ENCODE peak calls at places on chromosomes 11 and 22, in ten cellular contexts. D, B, U, X, C, T, N, I, Q and V are unnamed samples.

GRCh38 chr11:30949838-30950237 is 363.7 kb upstream of the MPPED2 start:
- DNase-seq in D (no peak), B (no peak), U (no peak), X (no peak), C (no peak), T (no peak), N (no peak), I (no peak), Q (no peak), V (no peak)

GRCh38 chr22:20571531-20572007 is 64.2 kb downstream of the MED15 start:
- DNase-seq in D (peak), B (peak), U (peak), X (peak), C (no peak), T (no peak), N (no peak), I (no peak), Q (peak), V (no peak)

GRCh38 chr22:20432244-20432686 is 5.4 kb downstream of the SCARF2 start:
- DNase-seq in D (no peak), B (no peak), U (no peak), X (no peak), C (no peak), T (no peak), N (no peak), I (no peak), Q (no peak), V (no peak)

GRCh38 chr11:74462009-74462408 is 5.3 kb downstream of the KCNE3 start:
- DNase-seq in D (peak), B (peak), U (peak), X (peak), C (no peak), T (no peak), N (peak), I (no peak), Q (peak), V (peak)

GRCh38 chr22:19203839-19204238 is 25.3 kb upstream of the SLC25A1 start:
- DNase-seq in D (no peak), B (no peak), U (no peak), X (no peak), C (no peak), T (no peak), N (no peak), I (no peak), Q (no peak), V (no peak)

GRCh38 chr22:48050836-48051235 is 1288.4 kb downstream of the TBC1D22A start:
- DNase-seq in D (no peak), B (no peak), U (no peak), X (no peak), C (no peak), T (no peak), N (no peak), I (no peak), Q (no peak), V (no peak)

GRCh38 chr22:27846910-27847309 is 45.4 kb upstream of the MN1 start:
- DNase-seq in D (no peak), B (no peak), U (no peak), X (no peak), C (no peak), T (no peak), N (no peak), I (no peak), Q (no peak), V (no peak)

GRCh38 chr11:76918941-76919386 is 58.2 kb downstream of the ACER3 start:
- DNase-seq in D (no peak), B (no peak), U (no peak), X (peak), C (peak), T (peak), N (no peak), I (peak), Q (no peak), V (no peak)

GRCh38 chr11:12512826-12513395 is 135.5 kb downstream of the PARVA start:
- DNase-seq in D (no peak), B (no peak), U (no peak), X (no peak), C (no peak), T (no peak), N (no peak), I (no peak), Q (no peak), V (no peak)

GRCh38 chr11:2445948-2446551 is 1.2 kb downstream of the KCNQ1 start:
- DNase-seq in D (no peak), B (no peak), U (no peak), X (peak), C (no peak), T (no peak), N (no peak), I (no peak), Q (peak), V (no peak)

GRCh38 chr11:45607995-45608394 is 57.4 kb downstream of the CHST1 start:
- DNase-seq in D (no peak), B (peak), U (no peak), X (no peak), C (no peak), T (no peak), N (no peak), I (no peak), Q (no peak), V (no peak)

GRCh38 chr11:128235958-128236357 is 351.4 kb downstream of the ETS1 start:
- DNase-seq in D (no peak), B (no peak), U (peak), X (no peak), C (no peak), T (no peak), N (no peak), I (no peak), Q (no peak), V (no peak)

GRCh38 chr11:133833899-133834296 is 11.4 kb downstream of the SPATA19 start:
- DNase-seq in D (no peak), B (no peak), U (no peak), X (no peak), C (no peak), T (no peak), N (no peak), I (no peak), Q (no peak), V (no peak)

GRCh38 chr11:15291885-15292284 is 177.2 kb downstream of the INSC start:
- DNase-seq in D (no peak), B (peak), U (no peak), X (no peak), C (no peak), T (no peak), N (peak), I (no peak), Q (no peak), V (peak)

GRCh38 chr11:106087815-106088435 is 10.5 kb downstream of the AASDHPPT start:
- DNase-seq in D (peak), B (peak), U (peak), X (peak), C (peak), T (peak), N (peak), I (peak), Q (no peak), V (no peak)

GRCh38 chr11:45556851-45557707 is 108.3 kb downstream of the CHST1 start:
- DNase-seq in D (peak), B (peak), U (no peak), X (no peak), C (no peak), T (peak), N (peak), I (no peak), Q (no peak), V (no peak)

GRCh38 chr11:70068950-70069349 is 9.2 kb upstream of the ANO1 start:
- DNase-seq in D (no peak), B (no peak), U (no peak), X (no peak), C (no peak), T (no peak), N (no peak), I (no peak), Q (no peak), V (no peak)

GRCh38 chr11:115497303-115497702 is 6.9 kb downstream of the CADM1 start:
- DNase-seq in D (no peak), B (no peak), U (no peak), X (no peak), C (no peak), T (no peak), N (no peak), I (no peak), Q (no peak), V (no peak)
- H3K27ac ChIP-seq in D (no peak), B (no peak), U (no peak), X (no peak), C (no peak), T (no peak), N (no peak), I (no peak), Q (no peak), V (no peak)

GRCh38 chr22:26550498-26551033 is 38.3 kb upstream of the TFIP11 start:
- DNase-seq in D (no peak), B (peak), U (no peak), X (peak), C (peak), T (no peak), N (peak), I (peak), Q (peak), V (peak)
- H3K27ac ChIP-seq in D (peak), B (peak), U (no peak), X (peak), C (peak), T (peak), N (peak), I (peak), Q (peak), V (no peak)

DNA sequence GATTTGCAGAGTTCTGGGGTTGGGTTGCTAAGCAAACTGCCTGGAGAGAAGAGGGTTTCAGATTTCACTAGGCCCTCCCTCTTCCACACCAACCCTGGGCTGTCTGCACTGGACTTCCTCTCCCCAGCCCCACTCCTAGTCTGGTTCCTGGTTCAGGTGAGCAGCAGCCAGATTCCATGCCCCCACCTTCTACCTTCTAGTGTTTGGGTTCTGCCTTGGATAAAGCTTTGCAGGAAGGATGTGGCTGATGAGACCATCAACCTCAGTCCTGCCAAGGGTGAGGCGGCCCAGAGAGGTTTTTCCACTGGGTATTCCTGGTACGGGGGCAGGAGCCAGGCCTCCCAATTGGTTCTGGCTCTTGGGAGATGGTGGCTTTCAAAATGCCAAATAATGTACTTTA is 68.3 kb downstream of the BCR start:
- DNase-seq in D (no peak), B (no peak), U (no peak), X (no peak), C (peak), T (peak), N (no peak), I (peak), Q (no peak), V (no peak)
- H3K27ac ChIP-seq in D (no peak), B (no peak), U (no peak), X (no peak), C (no peak), T (peak), N (no peak), I (no peak), Q (no peak), V (no peak)

DNA sequence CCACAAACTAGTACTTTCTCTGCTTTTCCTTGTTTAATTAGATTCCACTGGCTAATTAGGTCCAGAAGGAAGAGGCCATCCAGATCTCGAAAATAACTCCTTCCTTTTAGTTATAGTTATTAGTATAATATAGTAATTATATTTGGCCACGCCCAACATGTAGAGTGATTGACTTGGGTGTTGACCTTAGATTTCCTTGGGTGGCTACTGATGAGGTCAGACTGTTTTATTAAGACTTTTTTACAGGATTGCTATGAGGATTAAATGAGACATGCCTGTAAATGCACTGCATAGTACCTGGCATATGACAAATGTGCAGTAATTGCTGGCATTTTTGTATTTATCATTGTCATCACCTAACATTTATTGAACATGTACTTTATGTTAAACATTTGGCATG is 26.9 kb downstream of the STX3 start:
- DNase-seq in D (no peak), B (no peak), U (no peak), X (no peak), C (no peak), T (no peak), N (no peak), I (no peak), Q (no peak), V (no peak)
- H3K27ac ChIP-seq in D (no peak), B (no peak), U (no peak), X (no peak), C (no peak), T (no peak), N (no peak), I (no peak), Q (no peak), V (no peak)

DNA sequence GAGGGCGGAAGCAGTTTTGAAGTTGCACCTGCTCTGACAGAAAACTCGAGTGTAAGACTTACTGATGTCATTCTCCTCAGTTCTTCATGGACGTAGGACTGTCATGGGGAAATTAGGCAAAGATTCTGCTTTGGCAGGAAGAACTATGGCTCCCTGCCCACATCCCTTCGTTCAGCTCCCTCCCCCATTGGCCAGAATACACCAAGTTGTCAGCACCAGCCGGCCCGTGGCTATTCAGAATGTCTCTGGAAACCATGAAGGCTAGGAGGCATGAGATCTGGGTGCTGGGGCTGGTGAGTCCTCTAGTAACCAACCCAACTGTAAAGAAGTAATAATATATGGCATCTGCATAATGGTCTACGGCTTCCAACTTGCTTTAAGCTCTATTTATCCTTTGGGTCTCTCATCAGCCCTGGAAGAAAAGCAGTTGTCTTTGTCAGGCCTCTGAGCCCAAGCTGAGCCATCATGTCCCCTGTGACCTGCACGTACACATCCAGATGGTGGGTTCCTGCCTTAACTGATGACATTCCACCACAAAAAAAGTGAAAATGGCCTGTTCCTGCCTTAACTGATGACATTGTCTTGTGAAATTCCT is 74.1 kb downstream of the PIWIL4 start:
- DNase-seq in D (peak), B (peak), U (no peak), X (no peak), C (no peak), T (no peak), N (no peak), I (no peak), Q (no peak), V (peak)
- H3K27ac ChIP-seq in D (no peak), B (no peak), U (no peak), X (no peak), C (no peak), T (no peak), N (no peak), I (no peak), Q (no peak), V (no peak)